ENCODE peak calls at places on chromosome 16, in eight cellular contexts. One of them, this sample, is unnamed.

GRCh38 chr16:3029499-3030127 is 5.8 kb downstream of the THOC6 start:
- DNase-seq in K562: peak
- DNase-seq in SK-N-SH: peak
- DNase-seq in A549: no peak
- DNase-seq in HCT116: no peak
- DNase-seq in Panc1: no peak
- DNase-seq in HepG2: no peak
- DNase-seq in GM23338: peak
- DNase-seq in this sample: peak

GRCh38 chr16:53775106-53775820 is 71.3 kb downstream of the FTO start:
- DNase-seq in GM23338: no peak
- DNase-seq in A549: no peak
- DNase-seq in Panc1: no peak
- DNase-seq in HepG2: no peak
- DNase-seq in HCT116: no peak
- DNase-seq in K562: no peak
- DNase-seq in SK-N-SH: no peak
- DNase-seq in this sample: no peak

GRCh38 chr16:20084624-20085226 is 11.0 kb upstream of the GPR139 start:
- DNase-seq in GM23338: no peak
- DNase-seq in HCT116: no peak
- DNase-seq in K562: peak
- DNase-seq in Panc1: no peak
- DNase-seq in SK-N-SH: no peak
- DNase-seq in A549: no peak
- DNase-seq in HepG2: peak
- DNase-seq in this sample: no peak

GRCh38 chr16:325375-326155 is 27.0 kb downstream of the AXIN1 start:
- DNase-seq in GM23338: no peak
- DNase-seq in A549: no peak
- DNase-seq in Panc1: no peak
- DNase-seq in K562: no peak
- DNase-seq in HCT116: no peak
- DNase-seq in HepG2: no peak
- DNase-seq in SK-N-SH: no peak
- DNase-seq in this sample: no peak

GRCh38 chr16:17853958-17854357 is 383.2 kb upstream of the XYLT1 start:
- DNase-seq in A549: no peak
- DNase-seq in GM23338: no peak
- DNase-seq in HepG2: no peak
- DNase-seq in HCT116: no peak
- DNase-seq in Panc1: no peak
- DNase-seq in SK-N-SH: no peak
- DNase-seq in K562: no peak
- DNase-seq in this sample: no peak

GRCh38 chr16:82177555-82177954 is 7.5 kb upstream of the MPHOSPH6 start:
- DNase-seq in A549: no peak
- DNase-seq in Panc1: no peak
- DNase-seq in K562: no peak
- DNase-seq in SK-N-SH: no peak
- DNase-seq in GM23338: no peak
- DNase-seq in HCT116: no peak
- DNase-seq in HepG2: no peak
- DNase-seq in this sample: no peak

GRCh38 chr16:66154801-66155200 is 211.7 kb upstream of the CDH5 start:
- DNase-seq in A549: no peak
- DNase-seq in K562: no peak
- DNase-seq in SK-N-SH: no peak
- DNase-seq in HCT116: no peak
- DNase-seq in Panc1: no peak
- DNase-seq in GM23338: no peak
- DNase-seq in HepG2: no peak
- DNase-seq in this sample: no peak

GRCh38 chr16:9050102-9050830 is 41.2 kb upstream of the HAPSTR1 start:
- DNase-seq in HCT116: no peak
- DNase-seq in Panc1: no peak
- DNase-seq in A549: no peak
- DNase-seq in GM23338: peak
- DNase-seq in HepG2: peak
- DNase-seq in SK-N-SH: peak
- DNase-seq in K562: peak
- DNase-seq in this sample: no peak

GRCh38 chr16:19382887-19383816 is 34.5 kb upstream of the TMC5 start:
- DNase-seq in Panc1: no peak
- DNase-seq in K562: no peak
- DNase-seq in GM23338: no peak
- DNase-seq in HepG2: no peak
- DNase-seq in A549: no peak
- DNase-seq in HCT116: no peak
- DNase-seq in SK-N-SH: peak
- DNase-seq in this sample: no peak

GRCh38 chr16:54284319-54284930 is 2.2 kb downstream of the IRX3 start:
- DNase-seq in K562: no peak
- DNase-seq in HCT116: no peak
- DNase-seq in A549: no peak
- DNase-seq in HepG2: no peak
- DNase-seq in SK-N-SH: peak
- DNase-seq in GM23338: peak
- DNase-seq in Panc1: no peak
- DNase-seq in this sample: peak

GRCh38 chr16:7182510-7183109 is 150.0 kb upstream of the RBFOX1 start:
- DNase-seq in SK-N-SH: no peak
- DNase-seq in Panc1: no peak
- DNase-seq in K562: no peak
- DNase-seq in HCT116: no peak
- DNase-seq in A549: no peak
- DNase-seq in HepG2: no peak
- DNase-seq in GM23338: peak
- DNase-seq in this sample: no peak

GRCh38 chr16:64391009-64391663 is 730.7 kb downstream of the CDH11 start:
- DNase-seq in K562: no peak
- DNase-seq in SK-N-SH: no peak
- DNase-seq in HCT116: no peak
- DNase-seq in Panc1: no peak
- DNase-seq in GM23338: no peak
- DNase-seq in HepG2: peak
- DNase-seq in A549: no peak
- DNase-seq in this sample: no peak

GRCh38 chr16:12582696-12583095 is 221.0 kb downstream of the CPPED1 start:
- DNase-seq in SK-N-SH: no peak
- DNase-seq in A549: no peak
- DNase-seq in HepG2: no peak
- DNase-seq in K562: no peak
- DNase-seq in Panc1: no peak
- DNase-seq in HCT116: no peak
- DNase-seq in GM23338: no peak
- DNase-seq in this sample: no peak

GRCh38 chr16:49700222-49700927 is 155.5 kb downstream of the ZNF423 start:
- DNase-seq in GM23338: peak
- DNase-seq in HepG2: no peak
- DNase-seq in SK-N-SH: peak
- DNase-seq in A549: no peak
- DNase-seq in K562: no peak
- DNase-seq in HCT116: no peak
- DNase-seq in Panc1: no peak
- DNase-seq in this sample: no peak

GRCh38 chr16:68778551-68779231 is 41.6 kb downstream of the CDH1 start:
- DNase-seq in SK-N-SH: no peak
- DNase-seq in HepG2: no peak
- DNase-seq in GM23338: peak
- DNase-seq in HCT116: no peak
- DNase-seq in Panc1: no peak
- DNase-seq in A549: no peak
- DNase-seq in K562: no peak
- DNase-seq in this sample: no peak

GRCh38 chr16:1078579-1079021 is 6.1 kb downstream of the SSTR5 start:
- DNase-seq in GM23338: no peak
- DNase-seq in K562: no peak
- DNase-seq in A549: peak
- DNase-seq in SK-N-SH: no peak
- DNase-seq in HCT116: no peak
- DNase-seq in Panc1: peak
- DNase-seq in HepG2: peak
- DNase-seq in this sample: no peak

GRCh38 chr16:65318590-65319267 is 196.9 kb upstream of the CDH11 start:
- DNase-seq in A549: no peak
- DNase-seq in K562: no peak
- DNase-seq in HepG2: no peak
- DNase-seq in Panc1: no peak
- DNase-seq in GM23338: peak
- DNase-seq in HCT116: no peak
- DNase-seq in SK-N-SH: no peak
- DNase-seq in this sample: no peak

GRCh38 chr16:81524382-81524781 is 79.8 kb downstream of the CMIP start:
- DNase-seq in A549: no peak
- DNase-seq in K562: no peak
- DNase-seq in HCT116: no peak
- DNase-seq in HepG2: no peak
- DNase-seq in SK-N-SH: no peak
- DNase-seq in Panc1: no peak
- DNase-seq in GM23338: no peak
- DNase-seq in this sample: no peak

GRCh38 chr16:81532491-81533174 is 88.0 kb downstream of the CMIP start:
- DNase-seq in Panc1: no peak
- DNase-seq in HepG2: peak
- DNase-seq in SK-N-SH: no peak
- DNase-seq in K562: no peak
- DNase-seq in GM23338: no peak
- DNase-seq in A549: peak
- DNase-seq in HCT116: no peak
- DNase-seq in this sample: no peak

GRCh38 chr16:19113577-19114358 is at the start of gene ITPRIPL2:
- DNase-seq in HepG2: peak
- DNase-seq in Panc1: peak
- DNase-seq in HCT116: peak
- DNase-seq in A549: peak
- DNase-seq in K562: peak
- DNase-seq in SK-N-SH: peak
- DNase-seq in GM23338: peak
- DNase-seq in this sample: no peak

GRCh38 chr16:53695070-53695469 is 8.6 kb downstream of the RPGRIP1L start:
- DNase-seq in HepG2: no peak
- DNase-seq in A549: no peak
- DNase-seq in GM23338: no peak
- DNase-seq in Panc1: no peak
- DNase-seq in HCT116: no peak
- DNase-seq in SK-N-SH: no peak
- DNase-seq in K562: no peak
- DNase-seq in this sample: no peak

GRCh38 chr16:81519298-81520150 is 74.9 kb downstream of the CMIP start:
- DNase-seq in GM23338: no peak
- DNase-seq in K562: no peak
- DNase-seq in HCT116: no peak
- DNase-seq in Panc1: no peak
- DNase-seq in A549: no peak
- DNase-seq in SK-N-SH: no peak
- DNase-seq in HepG2: no peak
- DNase-seq in this sample: no peak

GRCh38 chr16:27222499-27223225 is 19.3 kb downstream of the KDM8 start:
- DNase-seq in HepG2: no peak
- DNase-seq in GM23338: no peak
- DNase-seq in SK-N-SH: peak
- DNase-seq in A549: no peak
- DNase-seq in Panc1: no peak
- DNase-seq in K562: no peak
- DNase-seq in HCT116: no peak
- DNase-seq in this sample: no peak

GRCh38 chr16:85350146-85350728 is 238.0 kb upstream of the CIBAR2 start:
- DNase-seq in Panc1: no peak
- DNase-seq in HepG2: no peak
- DNase-seq in GM23338: no peak
- DNase-seq in A549: no peak
- DNase-seq in SK-N-SH: no peak
- DNase-seq in K562: no peak
- DNase-seq in HCT116: no peak
- DNase-seq in this sample: no peak
- TF ChIP-seq REST in Panc1: no peak
- TF ChIP-seq REST in HepG2: no peak
- TF ChIP-seq REST in GM23338: no peak
- TF ChIP-seq REST in A549: no peak
- TF ChIP-seq REST in SK-N-SH: no peak
- TF ChIP-seq REST in K562: no peak
- TF ChIP-seq REST in HCT116: no peak
- TF ChIP-seq REST in this sample: no peak

DNA sequence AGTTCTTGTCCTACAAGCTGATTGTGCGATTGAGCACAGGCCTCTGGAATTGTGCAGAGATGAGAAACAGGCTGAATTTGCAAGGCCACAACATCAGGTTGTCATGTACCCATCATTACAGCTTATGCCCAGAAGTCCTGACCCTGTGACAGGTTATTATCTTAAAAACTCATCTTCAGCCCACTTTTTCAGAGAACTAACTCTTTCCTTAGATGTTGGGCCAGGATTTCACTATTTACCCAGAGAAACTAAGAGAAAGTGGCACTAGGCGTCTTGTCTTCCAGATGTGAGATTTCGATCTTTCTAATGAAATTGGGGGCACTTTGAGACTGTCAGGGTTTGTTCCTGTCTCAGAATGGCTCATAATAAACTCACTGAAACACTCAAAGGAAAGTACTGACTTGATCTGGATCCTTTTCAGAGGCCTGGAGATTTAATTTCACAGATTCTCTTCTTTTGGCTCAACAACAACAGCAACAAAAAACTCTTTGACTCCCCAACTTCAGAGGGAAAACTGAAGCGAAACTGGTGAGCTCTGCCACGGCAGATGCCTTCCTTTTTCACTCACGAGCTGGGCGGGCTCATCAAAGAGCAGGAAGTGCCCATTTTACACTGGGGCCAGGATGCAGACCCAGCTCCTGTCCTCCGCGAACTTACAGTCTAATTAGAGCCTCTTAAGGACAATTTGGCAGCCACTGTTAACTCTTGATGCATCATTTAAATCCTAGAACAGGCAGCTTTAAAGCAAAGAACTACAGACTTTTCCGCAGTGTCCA is 17.6 kb upstream of the SLC12A3 start:
- DNase-seq in GM23338: no peak
- DNase-seq in K562: no peak
- DNase-seq in A549: no peak
- DNase-seq in HCT116: no peak
- DNase-seq in SK-N-SH: no peak
- DNase-seq in Panc1: no peak
- DNase-seq in HepG2: no peak
- DNase-seq in this sample: no peak
- H3K27ac ChIP-seq in GM23338: peak
- H3K27ac ChIP-seq in K562: no peak
- H3K27ac ChIP-seq in A549: no peak
- H3K27ac ChIP-seq in HCT116: no peak
- H3K27ac ChIP-seq in SK-N-SH: peak
- H3K27ac ChIP-seq in Panc1: no peak
- H3K27ac ChIP-seq in HepG2: peak
- H3K27ac ChIP-seq in this sample: no peak

GRCh38 chr16:23016372-23016771 is 132.9 kb downstream of the USP31 start:
- DNase-seq in HCT116: no peak
- DNase-seq in SK-N-SH: no peak
- DNase-seq in GM23338: no peak
- DNase-seq in K562: no peak
- DNase-seq in Panc1: no peak
- DNase-seq in HepG2: no peak
- DNase-seq in A549: no peak
- DNase-seq in this sample: no peak
- TF ChIP-seq REST in HCT116: no peak
- TF ChIP-seq REST in SK-N-SH: no peak
- TF ChIP-seq REST in GM23338: no peak
- TF ChIP-seq REST in K562: no peak
- TF ChIP-seq REST in Panc1: no peak
- TF ChIP-seq REST in HepG2: no peak
- TF ChIP-seq REST in A549: no peak
- TF ChIP-seq REST in this sample: no peak

GRCh38 chr16:75506107-75506506 is 10.9 kb upstream of the CHST6 start:
- DNase-seq in HCT116: no peak
- DNase-seq in SK-N-SH: no peak
- DNase-seq in Panc1: no peak
- DNase-seq in A549: no peak
- DNase-seq in HepG2: no peak
- DNase-seq in K562: no peak
- DNase-seq in GM23338: no peak
- DNase-seq in this sample: no peak
- H3K27ac ChIP-seq in HCT116: peak
- H3K27ac ChIP-seq in SK-N-SH: no peak
- H3K27ac ChIP-seq in Panc1: no peak
- H3K27ac ChIP-seq in A549: peak
- H3K27ac ChIP-seq in HepG2: no peak
- H3K27ac ChIP-seq in K562: no peak
- H3K27ac ChIP-seq in GM23338: no peak
- H3K27ac ChIP-seq in this sample: no peak

This sample was measured in HL-60.